ENCODE peak calls at places on chromosomes 6 and 20, in ten cellular contexts. L, P, D, K, G, R, X, Y, N and E are unnamed samples.
A peak's percentile ranks its signal among the peaks of the same experiment; 100 is the strongest.

GRCh38 chr6:114096553-114097172 is 125.7 kb upstream of the HDAC2 start:
- DNase-seq in L (peak; percentile 19), P (no peak), D (peak; percentile 38), K (peak; percentile 1), G (no peak), R (peak; percentile 17), X (peak; percentile 34), Y (no peak), N (no peak), E (peak; percentile 79)

GRCh38 chr6:16257999-16258708 is 19.8 kb downstream of the GMPR start:
- DNase-seq in L (no peak), P (no peak), D (no peak), K (no peak), G (no peak), R (no peak), X (no peak), Y (no peak), N (no peak), E (peak; percentile 51)

GRCh38 chr20:48019496-48019895 is 234.2 kb upstream of the SULF2 start:
- DNase-seq in L (peak; percentile 57), P (no peak), D (no peak), K (no peak), G (no peak), R (no peak), X (peak; percentile 52), Y (no peak), N (no peak), E (no peak)

GRCh38 chr6:26240157-26240980 is 124.6 kb upstream of the BTN3A2 start:
- DNase-seq in L (no peak), P (peak; percentile 41), D (peak; percentile 94), K (peak; percentile 54), G (peak; percentile 41), R (peak; percentile 89), X (peak; percentile 87), Y (peak; percentile 64), N (peak; percentile 61), E (peak; percentile 94)

GRCh38 chr6:159174263-159174974 is 5.2 kb downstream of the FNDC1 start:
- DNase-seq in L (peak; percentile 38), P (peak; percentile 74), D (peak; percentile 73), K (peak; percentile 41), G (peak; percentile 35), R (peak; percentile 87), X (peak; percentile 77), Y (peak; percentile 62), N (peak; percentile 87), E (peak; percentile 90)

GRCh38 chr20:32731882-32732266 is 11.4 kb downstream of the COMMD7 start:
- DNase-seq in L (peak; percentile 16), P (no peak), D (peak; percentile 62), K (no peak), G (no peak), R (no peak), X (no peak), Y (no peak), N (no peak), E (no peak)

GRCh38 chr6:13422601-13423247 is 64.7 kb downstream of the GFOD1 start:
- DNase-seq in L (peak; percentile 42), P (no peak), D (peak; percentile 45), K (no peak), G (no peak), R (no peak), X (peak; percentile 42), Y (no peak), N (no peak), E (peak; percentile 98)

GRCh38 chr20:62627901-62628612 is 14.2 kb upstream of the SLCO4A1 start:
- DNase-seq in L (peak; percentile 82), P (no peak), D (peak; percentile 52), K (no peak), G (no peak), R (no peak), X (peak; percentile 59), Y (no peak), N (peak; percentile 6), E (no peak)

GRCh38 chr20:63521602-63522001 is 1.0 kb downstream of the PPDPF start:
- DNase-seq in L (no peak), P (no peak), D (peak; percentile 28), K (no peak), G (no peak), R (no peak), X (no peak), Y (no peak), N (peak; percentile 71), E (peak; percentile 59)